ENCODE peak calls at places on chromosomes 3 and 15, in four cellular contexts. V is brain microvascular endothelial cell, T is neural progenitor cell, U is psoas muscle. X is an unnamed sample.
A peak's percentile ranks its signal among the peaks of the same experiment; 100 is the strongest.

GRCh38 chr3:33645060-33645841 is 72.8 kb downstream of the CLASP2 start:
- DNase-seq in U (no peak), V (peak; percentile 43), T (peak; percentile 12), X (peak; percentile 60)

GRCh38 chr15:94272251-94272898 is 41.0 kb downstream of the MCTP2 start:
- DNase-seq in V (no peak), U (no peak), T (no peak), X (no peak)

GRCh38 chr15:39580117-39580629 is 706 bp upstream of the THBS1 start:
- DNase-seq in V (peak; percentile 93), U (peak; percentile 94), T (peak; percentile 94), X (peak; percentile 69)

GRCh38 chr3:42446111-42447050 is 36.0 kb upstream of the LYZL4 start:
- DNase-seq in U (no peak), T (no peak), V (no peak), X (no peak)

GRCh38 chr15:90294159-90294558 is 28.7 kb downstream of the NGRN start:
- DNase-seq in V (no peak), U (no peak), T (no peak), X (no peak)

GRCh38 chr15:65470866-65471265 is 46.6 kb downstream of the DPP8 start:
- DNase-seq in T (no peak), U (no peak), V (no peak), X (no peak)

GRCh38 chr3:158308533-158308932 is 198.6 kb downstream of the RSRC1 start:
- DNase-seq in U (no peak), V (no peak), T (no peak), X (no peak)

GRCh38 chr15:90184119-90184785 is 16.9 kb upstream of the SEMA4B start:
- DNase-seq in U (peak; percentile 86), T (no peak), V (no peak), X (peak; percentile 86)

GRCh38 chr3:71087109-71088018 is 496.2 kb downstream of the FOXP1 start:
- DNase-seq in U (no peak), V (peak; percentile 78), T (no peak), X (peak; percentile 93)

GRCh38 chr3:173938159-173938558 is 540.6 kb downstream of the NLGN1 start:
- DNase-seq in U (no peak), T (no peak), V (peak; percentile 48), X (peak; percentile 23)

GRCh38 chr3:58588030-58588614 is 10.9 kb upstream of the FAM107A start:
- DNase-seq in V (no peak), U (no peak), T (peak; percentile 82), X (no peak)

GRCh38 chr3:46094506-46094905 is 67.2 kb upstream of the XCR1 start:
- DNase-seq in U (no peak), T (no peak), V (no peak), X (no peak)

GRCh38 chr3:33884204-33884561 is 85.8 kb downstream of the PDCD6IP start:
- DNase-seq in T (peak; percentile 4), U (no peak), V (no peak), X (no peak)

GRCh38 chr3:182405752-182406151 is 387.6 kb upstream of the ATP11B start:
- DNase-seq in T (no peak), V (no peak), U (no peak), X (peak; percentile 18)

GRCh38 chr3:126083511-126083912 is 412 bp downstream of the SLC41A3 start:
- DNase-seq in T (peak; percentile 75), V (no peak), U (peak; percentile 48), X (peak; percentile 19)

GRCh38 chr3:65604863-65605526 is 433.7 kb downstream of the MAGI1 start:
- DNase-seq in V (peak; percentile 52), T (no peak), U (no peak), X (peak; percentile 25)

GRCh38 chr3:172239218-172239738 is 199.9 kb downstream of the FNDC3B start:
- DNase-seq in U (no peak), T (no peak), V (no peak), X (no peak)

GRCh38 chr3:57752307-57752706 is 3.8 kb upstream of the SLMAP start:
- DNase-seq in T (no peak), V (no peak), U (no peak), X (peak; percentile 96)

GRCh38 chr3:178097576-178097975 is 438.7 kb upstream of the KCNMB2 start:
- DNase-seq in T (no peak), V (peak; percentile 48), U (peak; percentile 19), X (peak; percentile 54)

GRCh38 chr15:78194568-78194925 is 39.8 kb downstream of the ACSBG1 start:
- DNase-seq in U (no peak), V (no peak), T (no peak), X (no peak)

GRCh38 chr15:101052681-101053121 is 133.5 kb downstream of the LRRK1 start:
- DNase-seq in U (no peak), T (no peak), V (no peak), X (no peak)

GRCh38 chr15:93144477-93145270 is 55.7 kb upstream of the RGMA start:
- DNase-seq in U (no peak), T (no peak), V (no peak), X (no peak)

GRCh38 chr3:172629470-172629869 is 81.4 kb downstream of the NCEH1 start:
- DNase-seq in U (no peak), V (peak; percentile 49), T (no peak), X (no peak)

GRCh38 chr3:31129241-31129640 is 234.8 kb upstream of the GADL1 start:
- DNase-seq in T (no peak), V (no peak), U (no peak), X (no peak)

GRCh38 chr3:132723551-132723950 is 1.3 kb upstream of the NPHP3 start:
- DNase-seq in U (no peak), T (no peak), V (no peak), X (no peak)

GRCh38 chr15:74892313-74892712 is 2.5 kb downstream of the MPI start:
- DNase-seq in U (no peak), V (no peak), T (no peak), X (peak; percentile 56)

GRCh38 chr15:67805008-67805681 is 20.2 kb upstream of the SKOR1 start:
- DNase-seq in V (no peak), U (no peak), T (no peak), X (no peak)

GRCh38 chr3:151460774-151461450 is at the start of gene IGSF10:
- DNase-seq in V (no peak), T (peak; percentile 61), U (peak; percentile 17), X (no peak)

GRCh38 chr3:119810018-119810435 is 28.1 kb downstream of the NR1I2 start:
- DNase-seq in T (no peak), V (peak; percentile 9), U (peak; percentile 37), X (peak; percentile 15)

GRCh38 chr15:26438718-26439117 is 334.1 kb downstream of the GABRB3 start:
- DNase-seq in U (no peak), T (no peak), V (no peak), X (no peak)

GRCh38 chr3:167151671-167152070 is 228.4 kb downstream of the ZBBX start:
- DNase-seq in U (no peak), T (no peak), V (no peak), X (no peak)

GRCh38 chr3:36362973-36363372 is 17.3 kb upstream of the STAC start:
- DNase-seq in T (no peak), V (peak; percentile 72), U (no peak), X (peak; percentile 80)

GRCh38 chr3:171225101-171225674 is 198.7 kb upstream of the SLC2A2 start:
- DNase-seq in V (no peak), U (no peak), T (no peak), X (no peak)

GRCh38 chr15:85689729-85690128 is 105.0 kb downstream of the KLHL25 start:
- DNase-seq in T (peak; percentile 80), V (peak; percentile 49), U (no peak), X (peak; percentile 17)

GRCh38 chr3:186411089-186411488 is 49.1 kb upstream of the DGKG start:
- DNase-seq in U (no peak), T (no peak), V (no peak), X (no peak)
- H3K4me3 ChIP-seq in U (no peak overlapping the region), T (no peak overlapping the region), V (no peak overlapping the region), X (no peak overlapping the region)

DNA sequence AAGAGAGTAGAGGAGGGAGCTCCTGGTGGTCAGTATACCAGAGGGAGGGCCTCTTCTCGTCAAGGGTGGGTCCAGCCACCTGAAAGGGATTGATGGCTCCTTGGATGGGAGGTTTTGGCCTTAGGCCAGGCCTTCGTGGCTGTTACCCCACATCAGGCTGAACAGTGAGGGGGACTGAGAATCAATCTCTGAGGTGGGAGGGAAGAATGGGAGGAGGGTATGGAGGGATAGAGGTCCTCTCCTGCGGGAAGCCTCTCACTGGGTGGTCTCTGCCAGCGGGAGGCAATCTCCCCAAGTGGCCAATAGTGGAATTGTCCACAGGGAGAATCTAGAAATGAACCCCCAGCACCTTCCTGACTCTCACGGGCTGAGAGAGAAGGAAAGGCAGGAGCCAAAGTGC is 53.5 kb downstream of the BSN start:
- DNase-seq in V (no peak), U (no peak), T (no peak), X (no peak)
- TF ChIP-seq CTCF in V (peak; percentile 60), U (no peak), T (peak; percentile 26), X (peak; percentile 6)

GRCh38 chr15:50458713-50459112 is 34.5 kb downstream of the USP8 start:
- DNase-seq in U (no peak), V (no peak), T (no peak), X (no peak)
- H3K36me3 ChIP-seq in U (peaks cover 78% of the 10 kb centered on the region), V (peaks cover 23% of the 10 kb centered on the region), T (peaks cover 6% of the 10 kb centered on the region), X (peaks cover 1% of the 10 kb centered on the region)

GRCh38 chr15:88704791-88705768 is 66.3 kb downstream of the ISG20 start:
- DNase-seq in V (no peak), T (peak; percentile 62), U (peak; percentile 46), X (no peak)
- H3K4me3 ChIP-seq in V (peak overlapping the region; percentile 50), T (peak overlapping the region; percentile 53), U (peak overlapping the region; percentile 59), X (peak overlapping the region; percentile 21)

GRCh38 chr15:46089438-46090044 is 454.7 kb downstream of the SQOR start:
- DNase-seq in U (no peak), T (no peak), V (no peak), X (peak; percentile 6)

GRCh38 chr15:46088486-46089437 is 453.9 kb downstream of the SQOR start:
- DNase-seq in V (no peak), T (no peak), U (no peak), X (peak; percentile 66)

DNA sequence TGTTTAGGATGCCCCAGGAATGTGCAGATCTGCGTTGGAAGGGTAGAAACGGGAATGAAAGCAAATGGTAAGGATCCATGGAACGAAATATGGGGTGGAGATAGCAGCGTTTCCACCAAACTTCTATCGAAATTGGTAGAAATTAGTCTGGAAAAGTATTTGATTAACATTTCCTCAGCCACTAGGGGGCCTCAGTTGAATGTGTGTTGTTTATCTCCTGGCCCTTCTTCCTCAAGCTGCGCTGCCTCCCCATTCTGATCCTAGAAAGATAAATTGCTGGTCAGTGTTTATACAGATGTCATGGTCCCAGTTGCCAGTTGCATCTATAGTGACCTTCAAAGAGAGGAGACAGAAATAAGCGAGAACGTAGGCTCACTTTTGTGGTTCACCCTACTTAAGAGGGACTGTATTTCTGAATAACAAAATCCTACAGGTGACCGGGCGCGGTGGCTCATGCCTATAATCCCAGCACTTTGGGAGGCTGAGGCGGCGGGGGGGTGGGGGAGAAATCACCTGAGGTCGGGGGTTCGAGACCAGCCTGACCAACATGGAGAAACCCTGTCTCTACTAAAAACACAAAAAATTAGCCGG is 457.1 kb downstream of the SQOR start:
- DNase-seq in V (no peak), U (no peak), T (peak; percentile 73), X (peak; percentile 3)
- TF ChIP-seq CTCF in V (peak; percentile 55), U (peak; percentile 26), T (peak; percentile 84), X (peak; percentile 53)